ENCODE peak calls at places on chromosome 10, in ten cellular contexts. P, I, W, H, L, Z, J, B, A and Y are unnamed samples.
A peak's percentile ranks its signal among the peaks of the same experiment; 100 is the strongest.

GRCh38 chr10:123760648-123761428 is 94.7 kb downstream of the GPR26 start:
- DNase-seq in P (no peak), I (no peak), W (no peak), H (no peak), L (no peak), Z (no peak), J (no peak), B (no peak), A (no peak), Y (no peak)

GRCh38 chr10:78039743-78040142 is 6.1 kb downstream of the RPS24 start:
- DNase-seq in P (no peak), I (no peak), W (no peak), H (no peak), L (no peak), Z (no peak), J (no peak), B (no peak), A (no peak), Y (no peak)

GRCh38 chr10:48931188-48931587 is 8.5 kb downstream of the LRRC18 start:
- DNase-seq in P (no peak), I (no peak), W (no peak), H (no peak), L (no peak), Z (no peak), J (no peak), B (no peak), A (no peak), Y (no peak)

GRCh38 chr10:35194471-35194870 is 67.8 kb downstream of the CREM start:
- DNase-seq in P (no peak), I (no peak), W (no peak), H (no peak), L (no peak), Z (no peak), J (no peak), B (no peak), A (no peak), Y (no peak)

GRCh38 chr10:123635131-123635530 is 31.0 kb upstream of the GPR26 start:
- DNase-seq in P (no peak), I (no peak), W (peak; percentile 40), H (no peak), L (no peak), Z (no peak), J (no peak), B (no peak), A (no peak), Y (no peak)

GRCh38 chr10:15856328-15857000 is 3.8 kb downstream of the MINDY3 start:
- DNase-seq in P (no peak), I (no peak), W (no peak), H (no peak), L (no peak), Z (peak; percentile 14), J (no peak), B (no peak), A (no peak), Y (no peak)

GRCh38 chr10:44258019-44258418 is 126.9 kb downstream of the CXCL12 start:
- DNase-seq in P (no peak), I (no peak), W (no peak), H (no peak), L (no peak), Z (no peak), J (no peak), B (no peak), A (no peak), Y (no peak)

GRCh38 chr10:1666147-1666546 is 71.2 kb downstream of the ADARB2 start:
- DNase-seq in P (no peak), I (no peak), W (no peak), H (no peak), L (no peak), Z (no peak), J (no peak), B (peak; percentile 37), A (no peak), Y (no peak)

GRCh38 chr10:132527338-132528063 is 10.1 kb upstream of the INPP5A start:
- DNase-seq in P (no peak), I (peak; percentile 59), W (no peak), H (peak; percentile 68), L (no peak), Z (no peak), J (no peak), B (peak; percentile 40), A (no peak), Y (no peak)

GRCh38 chr10:31947144-31947926 is 18.7 kb upstream of the ARHGAP12 start:
- DNase-seq in P (peak; percentile 82), I (no peak), W (no peak), H (no peak), L (no peak), Z (peak; percentile 78), J (peak; percentile 88), B (no peak), A (no peak), Y (peak; percentile 53)
- TF ChIP-seq CTCF in P (peak; percentile 85), I (peak; percentile 8), W (no peak), H (peak; percentile 88), L (peak; percentile 62), Z (peak; percentile 62), J (no peak), B (peak; percentile 48), A (no peak), Y (no peak)

DNA sequence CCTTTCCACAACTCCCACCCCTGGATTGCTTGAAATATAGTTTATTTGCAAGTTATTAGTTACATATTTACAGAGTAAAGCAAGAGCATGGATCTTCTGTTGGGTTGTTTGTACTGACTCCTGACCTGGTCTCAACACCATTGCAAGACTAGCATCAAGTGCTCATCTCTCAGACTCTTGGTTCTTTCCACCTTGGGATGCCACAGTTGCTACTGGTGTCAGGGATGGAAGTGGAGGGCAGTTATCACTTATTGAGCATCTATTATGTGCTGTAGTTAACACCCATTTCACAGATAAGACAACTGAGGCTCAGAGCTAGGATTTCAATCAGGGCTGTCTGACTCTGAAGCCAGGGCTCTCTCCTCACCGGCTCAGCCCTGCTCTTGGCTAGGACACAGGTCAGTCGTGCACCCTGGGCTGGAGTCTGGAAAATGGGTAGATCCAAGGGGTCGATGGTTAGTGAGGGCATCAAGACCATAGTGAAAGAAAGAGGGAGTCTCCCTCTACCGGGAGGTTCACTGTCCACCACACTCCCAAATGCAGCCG is 614 bp upstream of the ADAMTS14 start:
- DNase-seq in P (no peak), I (no peak), W (no peak), H (no peak), L (no peak), Z (no peak), J (no peak), B (no peak), A (no peak), Y (no peak)
- TF ChIP-seq CTCF in P (no peak), I (no peak), W (no peak), H (peak; percentile 46), L (peak; percentile 15), Z (peak; percentile 12), J (peak; percentile 22), B (no peak), A (no peak), Y (no peak)

GRCh38 chr10:43196131-43196980 is 58.1 kb downstream of the CSGALNACT2 start:
- DNase-seq in P (no peak), I (no peak), W (peak; percentile 50), H (peak; percentile 79), L (no peak), Z (no peak), J (no peak), B (peak; percentile 61), A (no peak), Y (no peak)

GRCh38 chr10:43196981-43197833 is 59.0 kb downstream of the CSGALNACT2 start:
- DNase-seq in P (no peak), I (no peak), W (peak; percentile 43), H (peak; percentile 88), L (no peak), Z (no peak), J (no peak), B (peak; percentile 41), A (no peak), Y (no peak)

GRCh38 chr10:43198682-43199005 is 60.4 kb downstream of the CSGALNACT2 start:
- DNase-seq in P (no peak), I (no peak), W (no peak), H (no peak), L (no peak), Z (no peak), J (no peak), B (peak; percentile 48), A (no peak), Y (no peak)

GRCh38 chr10:43199088-43199683 is 60.9 kb downstream of the CSGALNACT2 start:
- DNase-seq in P (no peak), I (no peak), W (no peak), H (peak; percentile 81), L (no peak), Z (no peak), J (no peak), B (peak; percentile 60), A (no peak), Y (no peak)

GRCh38 chr10:43197834-43198681 is 59.8 kb downstream of the CSGALNACT2 start:
- DNase-seq in P (peak; percentile 18), I (no peak), W (peak; percentile 38), H (peak; percentile 85), L (no peak), Z (no peak), J (no peak), B (peak; percentile 38), A (peak; percentile 60), Y (no peak)
- TF ChIP-seq CTCF in P (peak; percentile 51), I (no peak), W (no peak), H (peak; percentile 57), L (peak; percentile 59), Z (no peak), J (peak; percentile 53), B (no peak), A (peak; percentile 50), Y (no peak)

DNA sequence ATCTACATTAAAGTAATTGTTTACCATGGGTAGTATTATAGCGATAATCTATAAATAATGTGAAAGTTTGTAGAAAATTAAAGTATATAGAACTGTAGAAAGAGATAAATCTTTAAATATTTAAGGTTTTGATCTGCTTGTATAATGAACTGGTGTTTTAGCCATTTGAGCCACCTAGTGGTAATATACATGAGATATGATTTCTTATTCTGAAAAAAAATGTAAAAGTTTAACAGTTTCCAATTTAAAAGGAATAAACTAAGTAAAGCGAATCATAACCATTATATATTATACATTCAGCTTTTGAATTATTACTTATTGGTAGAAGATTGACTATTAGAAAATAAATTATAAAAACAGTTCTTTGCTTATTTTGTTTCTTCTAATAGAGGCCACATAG is 91.2 kb downstream of the OTUD1 start:
- DNase-seq in P (no peak), I (no peak), W (no peak), H (no peak), L (no peak), Z (no peak), J (no peak), B (no peak), A (no peak), Y (no peak)
- TF ChIP-seq CTCF in P (no peak), I (no peak), W (no peak), H (peak; percentile 83), L (peak; percentile 29), Z (peak; percentile 49), J (peak; percentile 20), B (no peak), A (peak; percentile 40), Y (no peak)

DNA sequence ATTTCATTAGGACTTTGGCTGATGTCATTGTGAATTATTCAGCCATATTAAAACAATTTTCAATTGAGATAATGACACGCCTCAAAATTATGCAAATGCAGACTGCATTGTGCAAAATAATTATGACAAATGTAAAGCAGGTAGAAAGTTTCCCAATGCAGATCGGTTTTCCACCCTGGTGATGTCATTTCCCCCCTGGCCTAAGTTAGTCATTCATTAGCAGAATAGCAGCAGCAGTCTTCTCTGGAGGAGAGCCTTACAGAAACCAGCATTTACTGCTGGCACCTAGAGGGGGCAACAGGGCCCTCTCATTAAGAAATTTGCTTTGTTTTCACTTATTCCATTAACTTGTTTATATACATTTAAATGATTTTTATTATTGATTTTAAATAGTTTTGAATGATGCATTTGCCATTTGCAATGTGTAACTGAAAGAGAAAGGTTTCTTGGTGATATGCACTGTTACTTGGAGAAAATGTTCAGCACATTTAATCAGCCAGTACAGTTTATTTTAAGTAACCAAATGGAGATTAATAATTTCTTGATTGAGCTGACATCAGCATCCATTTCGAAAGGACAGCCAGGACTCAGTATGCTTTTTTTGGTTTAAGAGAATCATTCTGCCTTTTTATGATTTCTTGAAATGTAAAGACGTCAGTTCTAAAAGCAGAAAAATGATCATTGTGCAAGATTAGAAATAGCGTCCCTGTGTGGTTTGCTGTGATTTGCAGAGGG is 3.4 kb downstream of the ARID5B start:
- DNase-seq in P (peak; percentile 75), I (no peak), W (peak; percentile 62), H (no peak), L (no peak), Z (peak; percentile 79), J (peak; percentile 72), B (no peak), A (no peak), Y (peak; percentile 77)
- TF ChIP-seq CTCF in P (peak; percentile 37), I (no peak), W (no peak), H (peak; percentile 79), L (peak; percentile 60), Z (peak; percentile 44), J (peak; percentile 45), B (no peak), A (no peak), Y (no peak)